ENCODE peak calls at places on chromosomes 13 and 19, in five cellular contexts. X, O, H, E and L are unnamed samples.

GRCh38 chr19:53993448-53993847 is 2.0 kb downstream of the CACNG6 start:
- DNase-seq in X (no peak), H (no peak), O (no peak), E (no peak), L (no peak)

GRCh38 chr13:32617112-32617511 is 30.9 kb downstream of the PDS5B start:
- DNase-seq in X (no peak), O (no peak), E (no peak), H (no peak), L (no peak)

GRCh38 chr19:41511628-41512027 is 64.3 kb upstream of the CEACAM21 start:
- DNase-seq in E (no peak), X (no peak), O (no peak), H (no peak), L (no peak)

GRCh38 chr19:14369399-14370168 is 11.7 kb upstream of the ADGRE5 start:
- DNase-seq in X (peak; percentile 25), O (no peak), E (no peak), H (peak; percentile 93), L (no peak)

GRCh38 chr19:13154241-13154778 is 4.1 kb downstream of the IER2 start:
- DNase-seq in E (peak; percentile 84), X (peak; percentile 92), O (peak; percentile 97), H (peak; percentile 71), L (peak; percentile 93)

GRCh38 chr13:39784347-39784746 is 128.9 kb downstream of the COG6 start:
- DNase-seq in H (no peak), X (peak; percentile 26), O (no peak), E (no peak), L (peak; percentile 87)

GRCh38 chr19:29858000-29858596 is 46.3 kb downstream of the CCNE1 start:
- DNase-seq in X (no peak), H (no peak), E (peak; percentile 39), O (no peak), L (no peak)

GRCh38 chr19:12937243-12938053 is 961 bp upstream of the CALR start:
- DNase-seq in E (no peak), O (peak; percentile 57), H (no peak), X (no peak), L (no peak)

GRCh38 chr13:22079961-22080360 is 409.1 kb downstream of the FGF9 start:
- DNase-seq in E (no peak), H (no peak), X (no peak), O (no peak), L (no peak)

GRCh38 chr13:50713849-50714248 is 129.6 kb downstream of the DLEU7 start:
- DNase-seq in O (no peak), H (no peak), X (peak; percentile 93), E (peak; percentile 43), L (peak; percentile 97)

GRCh38 chr13:58190578-58190977 is 559.0 kb downstream of the PCDH17 start:
- DNase-seq in O (no peak), H (no peak), X (no peak), E (no peak), L (no peak)

GRCh38 chr13:92436927-92437326 is 789.7 kb upstream of the GPC6 start:
- DNase-seq in X (no peak), O (no peak), H (no peak), E (peak; percentile 2), L (no peak)

GRCh38 chr19:45443462-45444317 is 20.0 kb upstream of the ERCC1 start:
- DNase-seq in E (peak; percentile 94), X (peak; percentile 85), H (peak; percentile 69), O (peak; percentile 98), L (peak; percentile 82)

GRCh38 chr13:51283361-51283760 is 56.1 kb upstream of the SERPINE3 start:
- DNase-seq in O (no peak), X (no peak), H (no peak), E (no peak), L (no peak)

GRCh38 chr13:90270231-90270630 is 1077.3 kb upstream of the MIR17HG start:
- DNase-seq in E (no peak), O (no peak), X (no peak), H (no peak), L (no peak)